ENCODE peak calls at places on chromosomes 5 and 9, in five cellular contexts. K is stimulated activated CD8-positive, alpha-beta memory T cell treated with anti-CD3 and anti-CD28 coated beads, Interleukin-7, amount 100 ng/mL, for 4 hours; B is activated T-cell treated with anti-CD3 and anti-CD28 coated beads, Interleukin-2, amount 50 U/mL, for 48 hours; U is NAMALWA; Z is H4. W is an unnamed sample.

GRCh38 chr5:73464016-73464745 is 15.6 kb upstream of the FOXD1 start:
- DNase-seq in Z (no peak), U (no peak), K (no peak), B (no peak), W (no peak)

GRCh38 chr5:1913578-1913977 is 30.9 kb upstream of the IRX4 start:
- DNase-seq in B (no peak), U (no peak), K (no peak), Z (no peak), W (no peak)

GRCh38 chr9:121987312-121987711 is 105.8 kb downstream of the TTLL11 start:
- DNase-seq in U (no peak), Z (no peak), B (no peak), K (no peak), W (no peak)

GRCh38 chr9:100555471-100555870 is 22.4 kb upstream of the CAVIN4 start:
- DNase-seq in B (no peak), Z (no peak), K (no peak), U (no peak), W (no peak)

GRCh38 chr5:78056053-78056452 is 238.4 kb downstream of the AP3B1 start:
- DNase-seq in U (no peak), K (no peak), B (no peak), Z (no peak), W (no peak)

GRCh38 chr5:505946-506555 is 18.2 kb downstream of the SLC9A3 start:
- DNase-seq in Z (no peak), B (no peak), U (no peak), K (no peak), W (no peak)

GRCh38 chr9:78614892-78615291 is 318.0 kb downstream of the PSAT1 start:
- DNase-seq in U (no peak), K (no peak), B (no peak), Z (no peak), W (no peak)

GRCh38 chr5:139743001-139743771 is 52.4 kb upstream of the PSD2 start:
- DNase-seq in K (no peak), Z (no peak), U (no peak), B (no peak), W (no peak)

GRCh38 chr5:113053614-113054013 is 77.0 kb downstream of the DCP2 start:
- DNase-seq in Z (peak), U (no peak), K (no peak), B (no peak), W (no peak)

GRCh38 chr5:60677831-60678664 is 21.9 kb downstream of the DEPDC1B start:
- DNase-seq in U (peak), B (no peak), Z (peak), K (no peak), W (no peak)

GRCh38 chr5:68562308-68562707 is 346.8 kb downstream of the PIK3R1 start:
- DNase-seq in Z (peak), K (no peak), U (no peak), B (no peak), W (no peak)

GRCh38 chr9:136516191-136516654 is 29.6 kb downstream of the NOTCH1 start:
- DNase-seq in K (no peak), B (no peak), U (no peak), Z (no peak), W (no peak)

GRCh38 chr5:23466401-23466886 is 41.0 kb upstream of the PRDM9 start:
- DNase-seq in B (no peak), Z (peak), U (no peak), K (no peak), W (no peak)